ENCODE peak calls at places on chromosomes 3 and 15, in six cellular contexts. A is stimulated activated CD8-positive, alpha-beta memory T cell treated with anti-CD3 and anti-CD28 coated beads, Interleukin-12 subunit alpha, Interleukin-12 subunit beta, amount 100 ng/mL, for 4 hours; D is GM23248; O is foreskin fibroblast; P is transverse colon; M is T-helper 22 cell. T is an unnamed sample.

GRCh38 chr15:28892789-28893610 is 7.2 kb downstream of the APBA2 start:
- DNase-seq in A (no peak), D (peak; percentile 12), O (peak; percentile 75), P (no peak), M (no peak), T (no peak)

GRCh38 chr15:99536422-99537033 is 29.3 kb upstream of the MEF2A start:
- DNase-seq in A (no peak), D (peak; percentile 85), O (peak; percentile 86), P (no peak), M (no peak), T (peak; percentile 75)

GRCh38 chr3:124883766-124884473 is 3.2 kb downstream of the ITGB5 start:
- DNase-seq in A (no peak), D (peak; percentile 41), O (peak; percentile 54), P (no peak), M (no peak), T (no peak)

GRCh38 chr15:70466895-70467529 is 296.3 kb downstream of the UACA start:
- DNase-seq in A (no peak), D (peak; percentile 83), O (peak; percentile 74), P (peak; percentile 60), M (no peak), T (no peak)

GRCh38 chr3:47848599-47849117 is 45.7 kb downstream of the DHX30 start:
- DNase-seq in A (no peak), D (no peak), O (no peak), P (no peak), M (no peak), T (no peak)

GRCh38 chr3:9226326-9226725 is 23.1 kb downstream of the SRGAP3 start:
- DNase-seq in A (no peak), D (peak; percentile 74), O (peak; percentile 43), P (no peak), M (no peak), T (no peak)

GRCh38 chr3:133123636-133124035 is 85.4 kb downstream of the TMEM108 start:
- DNase-seq in A (no peak), D (no peak), O (no peak), P (no peak), M (no peak), T (no peak)

GRCh38 chr3:71926242-71926560 is 141.3 kb upstream of the PROK2 start:
- DNase-seq in A (no peak), D (peak; percentile 9), O (no peak), P (peak; percentile 50), M (no peak), T (no peak)

GRCh38 chr15:68310178-68310810 is 32.7 kb downstream of the FEM1B start:
- DNase-seq in A (no peak), D (no peak), O (no peak), P (no peak), M (no peak), T (no peak)

GRCh38 chr15:25850154-25851111 is 12.7 kb downstream of the ATP10A start:
- DNase-seq in A (peak; percentile 55), D (peak; percentile 94), O (peak; percentile 90), P (peak; percentile 64), M (peak; percentile 49), T (no peak)

GRCh38 chr3:77605865-77606264 is 566.0 kb downstream of the ROBO2 start:
- DNase-seq in A (no peak), D (no peak), O (no peak), P (no peak), M (no peak), T (no peak)

GRCh38 chr3:166829896-166830295 is 550.2 kb downstream of the ZBBX start:
- DNase-seq in A (no peak), D (no peak), O (no peak), P (no peak), M (no peak), T (no peak)

GRCh38 chr3:183073839-183074615 is 25.3 kb downstream of the MCCC1 start:
- DNase-seq in A (no peak), D (peak; percentile 16), O (peak; percentile 51), P (no peak), M (no peak), T (peak; percentile 68)

GRCh38 chr3:127820871-127821853 is 1.2 kb downstream of the MGLL start:
- DNase-seq in A (no peak), D (peak; percentile 39), O (peak; percentile 53), P (peak; percentile 80), M (no peak), T (no peak)

GRCh38 chr3:41330465-41330864 is 131.2 kb downstream of the CTNNB1 start:
- DNase-seq in A (no peak), D (no peak), O (peak; percentile 57), P (no peak), M (no peak), T (no peak)

GRCh38 chr3:168213920-168214319 is 118.2 kb upstream of the GOLIM4 start:
- DNase-seq in A (no peak), D (peak; percentile 9), O (no peak), P (no peak), M (no peak), T (no peak)

T was measured in globus pallidus.